ENCODE peak calls at places on chromosomes 6 and 20, in five cellular contexts. B is lower lobe of right lung, J is cardiac muscle cell, O is AG04450, I is ascending aorta. H is an unnamed sample.

GRCh38 chr6:114747995-114748625 is 405.3 kb upstream of the HS3ST5 start:
- DNase-seq in B (peak), J (peak), O (peak), I (no peak), H (peak)

GRCh38 chr6:52540286-52540902 is 36.5 kb downstream of the TRAM2 start:
- DNase-seq in B (no peak), J (no peak), O (no peak), I (no peak), H (no peak)

GRCh38 chr20:9140172-9140760 is 71.4 kb downstream of the PLCB4 start:
- DNase-seq in B (no peak), J (no peak), O (no peak), I (no peak), H (no peak)

GRCh38 chr6:151091571-151091970 is 148.2 kb upstream of the AKAP12 start:
- DNase-seq in B (no peak), J (no peak), O (no peak), I (no peak), H (no peak)

GRCh38 chr20:24289737-24290481 is 179.5 kb upstream of the SYNDIG1 start:
- DNase-seq in B (no peak), J (peak), O (no peak), I (no peak), H (no peak)

GRCh38 chr20:34583524-34583923 is 25.0 kb downstream of the MAP1LC3A start:
- DNase-seq in B (no peak), J (no peak), O (no peak), I (peak), H (no peak)

GRCh38 chr6:98904096-98904495 is 43.6 kb downstream of the FBXL4 start:
- DNase-seq in B (no peak), J (peak), O (no peak), I (no peak), H (peak)

GRCh38 chr6:7390218-7390878 is 740 bp downstream of the RIOK1 start:
- DNase-seq in B (no peak), J (no peak), O (peak), I (no peak), H (no peak)

GRCh38 chr20:19813839-19814238 is 55.8 kb downstream of the RIN2 start:
- DNase-seq in B (no peak), J (no peak), O (no peak), I (no peak), H (no peak)

GRCh38 chr6:43143235-43144124 is 27.6 kb upstream of the SRF start:
- DNase-seq in B (peak), J (peak), O (peak), I (peak), H (no peak)

GRCh38 chr20:34300809-34301586 is 2.2 kb downstream of the AHCY start:
- DNase-seq in B (no peak), J (no peak), O (no peak), I (no peak), H (no peak)

GRCh38 chr6:23329091-23329490 is 759.7 kb downstream of the HDGFL1 start:
- DNase-seq in B (no peak), J (no peak), O (no peak), I (no peak), H (no peak)

GRCh38 chr6:26207248-26207801 is 120.1 kb downstream of the HFE start:
- DNase-seq in B (no peak), J (no peak), O (no peak), I (no peak), H (no peak)

GRCh38 chr6:85403331-85404015 is 46.4 kb upstream of the NT5E start:
- DNase-seq in B (no peak), J (peak), O (no peak), I (no peak), H (peak)

GRCh38 chr20:32216396-32217142 is 8.9 kb downstream of the POFUT1 start:
- DNase-seq in B (no peak), J (no peak), O (no peak), I (no peak), H (no peak)

GRCh38 chr6:137767465-137767864 is 99.6 kb upstream of the TNFAIP3 start:
- DNase-seq in B (no peak), J (no peak), O (no peak), I (no peak), H (no peak)

GRCh38 chr6:17831135-17831534 is 124.4 kb upstream of the NUP153 start:
- DNase-seq in B (no peak), J (peak), O (no peak), I (no peak), H (no peak)

GRCh38 chr6:43942616-43943015 is 172.6 kb downstream of the VEGFA start:
- DNase-seq in B (no peak), J (no peak), O (no peak), I (peak), H (no peak)

GRCh38 chr6:13445005-13445743 is 42.2 kb downstream of the GFOD1 start:
- DNase-seq in B (peak), J (peak), O (no peak), I (peak), H (no peak)

GRCh38 chr6:34154668-34155447 is 9.0 kb upstream of the GRM4 start:
- DNase-seq in B (no peak), J (peak), O (no peak), I (peak), H (no peak)

GRCh38 chr20:59620860-59621485 is 16.6 kb downstream of the PHACTR3 start:
- DNase-seq in B (no peak), J (no peak), O (no peak), I (no peak), H (no peak)

GRCh38 chr6:145903356-145904102 is 60.6 kb downstream of the SHPRH start:
- DNase-seq in B (no peak), J (peak), O (no peak), I (no peak), H (no peak)

GRCh38 chr6:145904878-145905277 is 59.3 kb downstream of the SHPRH start:
- DNase-seq in B (no peak), J (no peak), O (no peak), I (no peak), H (no peak)

GRCh38 chr6:145899915-145900569 is 64.1 kb downstream of the SHPRH start:
- DNase-seq in B (no peak), J (no peak), O (no peak), I (no peak), H (no peak)

GRCh38 chr6:145906144-145906543 is 58.0 kb downstream of the SHPRH start:
- DNase-seq in B (no peak), J (no peak), O (no peak), I (no peak), H (no peak)

GRCh38 chr6:145904391-145904790 is 59.8 kb downstream of the SHPRH start:
- DNase-seq in B (no peak), J (no peak), O (no peak), I (no peak), H (no peak)
- H3K4me3 ChIP-seq in B (no peak), J (no peak), O (no peak), I (no peak), H (no peak)

GRCh38 chr6:157757430-157758403 is 65.3 kb upstream of the SNX9 start:
- DNase-seq in B (no peak), J (no peak), O (no peak), I (no peak), H (no peak)

GRCh38 chr6:157755752-157756411 is 67.2 kb upstream of the SNX9 start:
- DNase-seq in B (no peak), J (no peak), O (no peak), I (no peak), H (no peak)

GRCh38 chr6:157755032-157755751 is 67.9 kb upstream of the SNX9 start:
- DNase-seq in B (no peak), J (no peak), O (no peak), I (no peak), H (no peak)

GRCh38 chr6:157758516-157759023 is 64.5 kb upstream of the SNX9 start:
- DNase-seq in B (no peak), J (no peak), O (no peak), I (no peak), H (no peak)

DNA sequence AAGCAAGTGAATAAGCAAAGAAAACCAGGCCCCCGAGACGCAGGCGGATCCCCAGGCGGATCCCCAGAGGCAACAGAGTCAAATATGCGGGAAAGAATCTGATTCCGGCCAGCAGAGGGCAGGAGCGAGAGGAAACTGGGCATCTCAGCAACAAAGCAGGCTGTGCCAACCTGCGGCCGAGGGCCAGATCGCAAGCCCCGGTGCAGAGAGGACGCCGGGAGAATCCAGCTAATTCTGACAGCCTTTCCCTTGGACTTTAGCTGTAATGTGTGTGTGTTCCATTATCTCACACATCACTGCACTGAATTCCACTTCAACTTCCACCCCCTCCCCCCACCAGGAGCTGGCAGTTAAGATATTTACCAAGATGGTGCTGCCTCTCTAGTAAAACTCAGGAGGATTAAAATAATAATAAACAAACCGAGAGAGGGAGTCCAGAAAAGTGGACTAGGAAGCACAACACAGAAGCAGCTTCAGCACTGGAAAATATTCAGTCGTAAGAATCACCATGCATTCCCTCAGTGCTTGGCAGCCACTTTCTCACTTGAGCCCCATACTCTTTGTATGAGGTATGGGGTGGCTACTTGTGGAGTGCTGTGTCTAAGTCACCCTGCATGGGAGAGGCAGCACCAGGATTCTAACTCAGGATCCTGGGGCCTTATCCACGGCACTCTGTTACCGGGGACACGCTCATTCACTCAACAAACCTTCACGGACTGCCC is 66.2 kb upstream of the SNX9 start:
- DNase-seq in B (peak), J (peak), O (peak), I (peak), H (peak)
- TF ChIP-seq CTCF in B (peak), J (peak), O (peak), I (peak), H (peak)

DNA sequence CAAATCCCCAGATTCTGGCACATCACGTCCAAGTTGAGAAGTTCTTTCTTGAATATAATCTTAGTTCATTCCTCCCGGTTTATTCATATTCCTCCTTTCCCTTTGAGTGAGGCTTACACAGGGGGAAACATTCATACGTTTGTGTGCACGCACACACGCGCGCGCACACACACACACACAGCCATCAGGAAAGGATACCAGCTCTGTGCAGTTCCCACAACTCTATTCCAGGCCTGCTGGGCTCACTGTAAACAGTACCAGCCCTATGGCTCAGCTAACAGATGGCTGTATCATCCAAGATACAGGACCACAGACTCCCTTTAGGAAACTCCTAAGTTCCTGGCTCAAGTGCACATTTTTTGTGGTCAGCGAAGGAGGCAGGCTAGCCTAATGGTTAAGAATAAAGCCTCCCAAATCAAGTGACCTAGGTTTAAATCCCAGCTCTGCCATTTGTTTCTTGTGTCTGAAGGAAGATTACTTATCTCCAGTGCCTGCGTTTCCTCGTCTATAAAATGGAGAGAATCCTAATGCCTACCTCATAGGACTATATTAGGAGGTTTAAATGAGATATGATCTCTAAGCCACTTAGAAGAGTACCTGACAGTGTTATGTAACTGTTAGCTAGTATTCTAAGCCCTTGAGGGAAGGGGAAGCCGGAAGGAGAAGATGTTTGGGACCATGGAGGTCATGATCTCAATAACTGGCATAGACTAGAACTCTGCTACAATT is 3.7 kb upstream of the TAF8 start:
- DNase-seq in B (no peak), J (peak), O (no peak), I (no peak), H (no peak)
- H3K4me3 ChIP-seq in B (peak), J (no peak), O (no peak), I (peak), H (no peak)

DNA sequence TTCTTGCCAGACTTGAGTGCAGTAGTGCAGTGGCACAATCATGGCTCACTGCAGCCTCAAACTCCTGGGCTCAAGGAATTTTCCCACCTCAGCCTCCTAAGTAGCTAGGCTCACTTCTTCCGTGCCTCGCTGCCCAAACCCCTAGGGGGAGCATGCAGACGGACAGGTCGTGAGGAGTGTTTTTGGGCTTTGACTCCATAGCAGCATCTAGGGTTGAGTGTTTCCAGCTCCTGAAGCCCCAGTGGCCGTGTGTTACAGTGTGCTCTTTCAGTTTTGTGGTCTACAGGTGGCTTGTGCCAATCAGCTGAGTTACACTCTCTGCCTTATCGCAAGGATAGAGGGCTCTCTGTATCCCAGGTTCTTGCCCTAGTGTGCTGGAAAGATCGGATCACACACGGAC is 33.4 kb downstream of the NCOA3 start:
- DNase-seq in B (no peak), J (no peak), O (no peak), I (no peak), H (no peak)
- TF ChIP-seq CTCF in B (no peak), J (no peak), O (peak), I (no peak), H (peak)

H was measured in retinal pigment epithelial cell.